ENCODE peak calls at places on chromosome 1, in seven cellular contexts. F is glomerular endothelial cell; I is stimulated activated CD8-positive, alpha-beta memory T cell treated with anti-CD3 and anti-CD28 coated beads, Interleukin-15, amount 100 ng/mL, for 4 hours; W is stimulated activated CD4-positive, alpha-beta T cell treated with anti-CD3 and anti-CD28 coated beads, Interleukin-15, amount 100 ng/mL, for 1 hour; A is aorta; T is kidney glomerular epithelial cell; S is ELR. Q is an unnamed sample.

GRCh38 chr1:24186993-24187790 is at the start of gene IFNLR1:
- DNase-seq in A (peak), W (peak), F (no peak), I (peak), S (peak), T (no peak), Q (no peak)

GRCh38 chr1:184437306-184437705 is 50.5 kb downstream of the C1orf21 start:
- DNase-seq in W (no peak), A (no peak), I (no peak), S (no peak), F (no peak), T (no peak), Q (no peak)

GRCh38 chr1:21651214-21652042 is 17.7 kb downstream of the RAP1GAP start:
- DNase-seq in I (no peak), A (no peak), W (peak), S (peak), F (no peak), T (no peak), Q (no peak)

GRCh38 chr1:14941865-14942264 is 211.7 kb upstream of the TMEM51 start:
- DNase-seq in F (no peak), W (no peak), A (no peak), S (no peak), I (no peak), T (no peak), Q (no peak)

GRCh38 chr1:156848461-156849150 is 10.3 kb downstream of the INSRR start:
- DNase-seq in I (peak), A (peak), F (no peak), W (peak), S (no peak), T (no peak), Q (no peak)

GRCh38 chr1:58568271-58568860 is 8.7 kb downstream of the TACSTD2 start:
- DNase-seq in A (no peak), W (no peak), T (no peak), I (no peak), S (no peak), F (no peak), Q (no peak)

GRCh38 chr1:4408380-4408779 is 246.0 kb upstream of the AJAP1 start:
- DNase-seq in T (no peak), S (no peak), W (no peak), I (no peak), A (no peak), F (no peak), Q (no peak)

GRCh38 chr1:151510957-151511635 is at the start of gene CGN:
- DNase-seq in W (peak), I (peak), T (peak), S (peak), F (no peak), A (peak), Q (no peak)

GRCh38 chr1:44924835-44925464 is 61.4 kb downstream of the EIF2B3 start:
- DNase-seq in I (no peak), S (peak), A (no peak), W (no peak), T (peak), F (peak), Q (no peak)

GRCh38 chr1:204410764-204411450 is 710 bp downstream of the PPP1R15B start:
- DNase-seq in T (no peak), W (no peak), F (no peak), A (peak), S (peak), I (no peak), Q (no peak)

GRCh38 chr1:245212221-245212710 is 57.5 kb downstream of the KIF26B start:
- DNase-seq in A (no peak), T (no peak), I (no peak), F (no peak), S (no peak), W (no peak), Q (no peak)

GRCh38 chr1:192485692-192486436 is 89.7 kb upstream of the RGS1 start:
- DNase-seq in F (peak), A (peak), I (no peak), W (no peak), S (peak), T (peak), Q (peak)

GRCh38 chr1:23167353-23168078 is 1.1 kb downstream of the LUZP1 start:
- DNase-seq in S (peak), I (no peak), A (peak), W (no peak), T (no peak), F (no peak), Q (no peak)

GRCh38 chr1:166924829-166925541 is 48.9 kb upstream of the TADA1 start:
- DNase-seq in F (no peak), W (no peak), A (no peak), S (no peak), T (peak), I (no peak), Q (no peak)

GRCh38 chr1:43286115-43286514 is 734 bp upstream of the C1orf210 start:
- DNase-seq in I (no peak), T (no peak), F (no peak), S (no peak), A (peak), W (no peak), Q (no peak)

GRCh38 chr1:157147037-157147436 is 8.8 kb upstream of the ETV3 start:
- DNase-seq in F (no peak), I (no peak), A (no peak), T (no peak), S (no peak), W (no peak), Q (no peak)

GRCh38 chr1:45123358-45123757 is 83.0 kb downstream of the ZSWIM5 start:
- DNase-seq in S (no peak), A (no peak), F (no peak), T (no peak), I (no peak), W (no peak), Q (no peak)

GRCh38 chr1:67043366-67043765 is 10.6 kb downstream of the SLC35D1 start:
- DNase-seq in F (no peak), S (no peak), A (no peak), T (no peak), I (no peak), W (no peak), Q (no peak)

GRCh38 chr1:86788300-86789206 is 84.2 kb downstream of the SH3GLB1 start:
- DNase-seq in T (peak), W (no peak), S (peak), F (peak), A (peak), I (no peak), Q (peak)

GRCh38 chr1:47592296-47592975 is 154.6 kb downstream of the FOXD2 start:
- DNase-seq in I (no peak), S (no peak), T (no peak), A (no peak), F (no peak), W (no peak), Q (no peak)

GRCh38 chr1:99533909-99534907 is 111.7 kb upstream of the PALMD start:
- DNase-seq in F (no peak), A (no peak), T (no peak), W (no peak), I (no peak), S (no peak), Q (no peak)

GRCh38 chr1:17874665-17875064 is 119.5 kb downstream of the ACTL8 start:
- DNase-seq in W (no peak), S (peak), I (no peak), A (no peak), T (peak), F (no peak), Q (no peak)

Q was measured in epithelial cell of proximal tubule.